ENCODE peak calls at places on chromosomes 11 and 22, in five cellular contexts. Z, I, D, H and V are unnamed samples.

GRCh38 chr11:2209370-2209801 is 37.8 kb upstream of the TH start:
- DNase-seq in Z (no peak), I (no peak), D (no peak), H (peak), V (no peak)

GRCh38 chr22:24433868-24434471 is 6.6 kb downstream of the ADORA2A start:
- DNase-seq in Z (no peak), I (peak), D (no peak), H (peak), V (no peak)

GRCh38 chr11:84247931-84248330 is 961.8 kb upstream of the CCDC90B start:
- DNase-seq in Z (no peak), I (peak), D (no peak), H (no peak), V (no peak)

GRCh38 chr11:6825333-6825744 is 20.1 kb upstream of the OR10A5 start:
- DNase-seq in Z (no peak), I (no peak), D (no peak), H (no peak), V (no peak)

GRCh38 chr11:103358251-103358650 is 249.0 kb downstream of the DYNC2H1 start:
- DNase-seq in Z (no peak), I (peak), D (no peak), H (no peak), V (no peak)

GRCh38 chr11:64742940-64743590 is 877 bp downstream of the RASGRP2 start:
- DNase-seq in Z (peak), I (no peak), D (peak), H (peak), V (peak)

GRCh38 chr22:48947636-48948035 is 880.0 kb downstream of the BRD1 start:
- DNase-seq in Z (no peak), I (no peak), D (no peak), H (peak), V (no peak)

GRCh38 chr11:119415966-119416365 is 7.0 kb downstream of the THY1 start:
- DNase-seq in Z (no peak), I (no peak), D (no peak), H (no peak), V (no peak)

GRCh38 chr22:36467946-36468345 is 13.5 kb downstream of the TXN2 start:
- DNase-seq in Z (no peak), I (peak), D (no peak), H (no peak), V (no peak)

GRCh38 chr11:118530683-118531596 is at the start of gene TMEM25:
- DNase-seq in Z (peak), I (peak), D (peak), H (no peak), V (peak)

GRCh38 chr11:112229746-112230433 is 3.7 kb downstream of the PTS start:
- DNase-seq in Z (no peak), I (peak), D (no peak), H (no peak), V (no peak)

GRCh38 chr22:45865561-45866397 is 111.2 kb downstream of the WNT7B start:
- DNase-seq in Z (no peak), I (no peak), D (no peak), H (no peak), V (no peak)